ENCODE peak calls at places on chromosomes 1 and 21, in ten cellular contexts. One of them, this sample, is unnamed.

GRCh38 chr1:178579562-178579961 is 66.7 kb downstream of the TEX35 start:
- DNase-seq in RWPE1: no peak
- DNase-seq in tibial nerve: no peak
- DNase-seq in tibial artery: no peak
- DNase-seq in IMR-90: no peak
- DNase-seq in psoas muscle: no peak
- DNase-seq in thoracic aorta: no peak
- DNase-seq in H9: no peak
- DNase-seq in ascending aorta: no peak
- DNase-seq in uterus: no peak
- DNase-seq in this sample: no peak

GRCh38 chr1:12112711-12113161 is 49.6 kb downstream of the TNFRSF8 start:
- DNase-seq in RWPE1: no peak
- DNase-seq in tibial nerve: no peak
- DNase-seq in tibial artery: no peak
- DNase-seq in IMR-90: peak
- DNase-seq in psoas muscle: no peak
- DNase-seq in thoracic aorta: no peak
- DNase-seq in H9: no peak
- DNase-seq in ascending aorta: no peak
- DNase-seq in uterus: no peak
- DNase-seq in this sample: no peak

GRCh38 chr1:115929846-115930245 is 46.5 kb upstream of the SLC22A15 start:
- DNase-seq in RWPE1: peak
- DNase-seq in tibial nerve: no peak
- DNase-seq in tibial artery: no peak
- DNase-seq in IMR-90: peak
- DNase-seq in psoas muscle: no peak
- DNase-seq in thoracic aorta: no peak
- DNase-seq in H9: no peak
- DNase-seq in ascending aorta: no peak
- DNase-seq in uterus: no peak
- DNase-seq in this sample: no peak

GRCh38 chr1:55057956-55058298 is 18.6 kb downstream of the PCSK9 start:
- DNase-seq in RWPE1: no peak
- DNase-seq in tibial nerve: no peak
- DNase-seq in tibial artery: no peak
- DNase-seq in IMR-90: no peak
- DNase-seq in psoas muscle: no peak
- DNase-seq in thoracic aorta: no peak
- DNase-seq in H9: no peak
- DNase-seq in ascending aorta: peak
- DNase-seq in uterus: no peak
- DNase-seq in this sample: no peak

GRCh38 chr1:14297356-14297755 is 301.1 kb upstream of the KAZN start:
- DNase-seq in RWPE1: no peak
- DNase-seq in tibial nerve: no peak
- DNase-seq in tibial artery: no peak
- DNase-seq in IMR-90: no peak
- DNase-seq in psoas muscle: no peak
- DNase-seq in thoracic aorta: no peak
- DNase-seq in H9: no peak
- DNase-seq in ascending aorta: no peak
- DNase-seq in uterus: no peak
- DNase-seq in this sample: no peak

GRCh38 chr1:221636096-221636495 is 105.8 kb downstream of the DUSP10 start:
- DNase-seq in RWPE1: no peak
- DNase-seq in tibial nerve: no peak
- DNase-seq in tibial artery: no peak
- DNase-seq in IMR-90: no peak
- DNase-seq in psoas muscle: no peak
- DNase-seq in thoracic aorta: no peak
- DNase-seq in H9: no peak
- DNase-seq in ascending aorta: no peak
- DNase-seq in uterus: no peak
- DNase-seq in this sample: no peak

GRCh38 chr1:242523282-242523967 is 1.1 kb downstream of the PLD5 start:
- DNase-seq in RWPE1: no peak
- DNase-seq in tibial nerve: no peak
- DNase-seq in tibial artery: no peak
- DNase-seq in IMR-90: no peak
- DNase-seq in psoas muscle: no peak
- DNase-seq in thoracic aorta: no peak
- DNase-seq in H9: peak
- DNase-seq in ascending aorta: no peak
- DNase-seq in uterus: no peak
- DNase-seq in this sample: no peak

GRCh38 chr1:209850342-209850979 is 22.7 kb downstream of the UTP25 start:
- DNase-seq in RWPE1: peak
- DNase-seq in tibial nerve: no peak
- DNase-seq in tibial artery: no peak
- DNase-seq in IMR-90: peak
- DNase-seq in psoas muscle: peak
- DNase-seq in thoracic aorta: no peak
- DNase-seq in H9: peak
- DNase-seq in ascending aorta: no peak
- DNase-seq in uterus: no peak
- DNase-seq in this sample: peak

GRCh38 chr1:7401814-7402547 is 369.1 kb upstream of the VAMP3 start:
- DNase-seq in RWPE1: peak
- DNase-seq in tibial nerve: no peak
- DNase-seq in tibial artery: no peak
- DNase-seq in IMR-90: peak
- DNase-seq in psoas muscle: no peak
- DNase-seq in thoracic aorta: no peak
- DNase-seq in H9: peak
- DNase-seq in ascending aorta: peak
- DNase-seq in uterus: no peak
- DNase-seq in this sample: no peak

GRCh38 chr1:150981177-150981804 is 801 bp upstream of the ANXA9 start:
- DNase-seq in RWPE1: no peak
- DNase-seq in tibial nerve: no peak
- DNase-seq in tibial artery: no peak
- DNase-seq in IMR-90: no peak
- DNase-seq in psoas muscle: no peak
- DNase-seq in thoracic aorta: no peak
- DNase-seq in H9: peak
- DNase-seq in ascending aorta: no peak
- DNase-seq in uterus: peak
- DNase-seq in this sample: no peak

GRCh38 chr21:33751120-33751519 is 108.8 kb downstream of the ITSN1 start:
- DNase-seq in RWPE1: no peak
- DNase-seq in tibial nerve: no peak
- DNase-seq in tibial artery: no peak
- DNase-seq in IMR-90: peak
- DNase-seq in psoas muscle: no peak
- DNase-seq in thoracic aorta: no peak
- DNase-seq in H9: no peak
- DNase-seq in ascending aorta: no peak
- DNase-seq in uterus: no peak
- DNase-seq in this sample: no peak

GRCh38 chr1:58823481-58824010 is 39.7 kb upstream of the JUN start:
- DNase-seq in RWPE1: peak
- DNase-seq in tibial nerve: no peak
- DNase-seq in tibial artery: no peak
- DNase-seq in IMR-90: peak
- DNase-seq in psoas muscle: no peak
- DNase-seq in thoracic aorta: no peak
- DNase-seq in H9: no peak
- DNase-seq in ascending aorta: no peak
- DNase-seq in uterus: no peak
- DNase-seq in this sample: no peak

GRCh38 chr1:30397576-30397975 is 325.8 kb downstream of the MATN1 start:
- DNase-seq in RWPE1: no peak
- DNase-seq in tibial nerve: no peak
- DNase-seq in tibial artery: no peak
- DNase-seq in IMR-90: no peak
- DNase-seq in psoas muscle: no peak
- DNase-seq in thoracic aorta: no peak
- DNase-seq in H9: no peak
- DNase-seq in ascending aorta: no peak
- DNase-seq in uterus: no peak
- DNase-seq in this sample: no peak

GRCh38 chr1:155912056-155912536 is 947 bp upstream of the RIT1 start:
- DNase-seq in RWPE1: no peak
- DNase-seq in tibial nerve: no peak
- DNase-seq in tibial artery: no peak
- DNase-seq in IMR-90: no peak
- DNase-seq in psoas muscle: no peak
- DNase-seq in thoracic aorta: no peak
- DNase-seq in H9: peak
- DNase-seq in ascending aorta: no peak
- DNase-seq in uterus: no peak
- DNase-seq in this sample: no peak

GRCh38 chr1:155911156-155912055 is at the start of gene RIT1:
- DNase-seq in RWPE1: peak
- DNase-seq in tibial nerve: peak
- DNase-seq in tibial artery: peak
- DNase-seq in IMR-90: peak
- DNase-seq in psoas muscle: peak
- DNase-seq in thoracic aorta: peak
- DNase-seq in H9: peak
- DNase-seq in ascending aorta: peak
- DNase-seq in uterus: peak
- DNase-seq in this sample: peak

GRCh38 chr1:155909894-155910293 is 1.3 kb downstream of the RIT1 start:
- DNase-seq in RWPE1: no peak
- DNase-seq in tibial nerve: no peak
- DNase-seq in tibial artery: peak
- DNase-seq in IMR-90: peak
- DNase-seq in psoas muscle: no peak
- DNase-seq in thoracic aorta: no peak
- DNase-seq in H9: no peak
- DNase-seq in ascending aorta: no peak
- DNase-seq in uterus: no peak
- DNase-seq in this sample: no peak

GRCh38 chr1:155913969-155914757 is 3.0 kb upstream of the RIT1 start:
- DNase-seq in RWPE1: no peak
- DNase-seq in tibial nerve: no peak
- DNase-seq in tibial artery: no peak
- DNase-seq in IMR-90: peak
- DNase-seq in psoas muscle: no peak
- DNase-seq in thoracic aorta: no peak
- DNase-seq in H9: no peak
- DNase-seq in ascending aorta: no peak
- DNase-seq in uterus: no peak
- DNase-seq in this sample: no peak

GRCh38 chr1:155910621-155911121 is 478 bp downstream of the RIT1 start:
- DNase-seq in RWPE1: peak
- DNase-seq in tibial nerve: no peak
- DNase-seq in tibial artery: peak
- DNase-seq in IMR-90: peak
- DNase-seq in psoas muscle: no peak
- DNase-seq in thoracic aorta: no peak
- DNase-seq in H9: peak
- DNase-seq in ascending aorta: no peak
- DNase-seq in uterus: no peak
- DNase-seq in this sample: peak
- TF ChIP-seq CTCF in RWPE1: no peak
- TF ChIP-seq CTCF in tibial nerve: no peak
- TF ChIP-seq CTCF in tibial artery: no peak
- TF ChIP-seq CTCF in IMR-90: no peak
- TF ChIP-seq CTCF in psoas muscle: no peak
- TF ChIP-seq CTCF in thoracic aorta: no peak
- TF ChIP-seq CTCF in H9: peak
- TF ChIP-seq CTCF in ascending aorta: no peak
- TF ChIP-seq CTCF in uterus: no peak
- TF ChIP-seq CTCF in this sample: no peak

GRCh38 chr1:17721444-17721843 is 33.7 kb upstream of the ACTL8 start:
- DNase-seq in RWPE1: no peak
- DNase-seq in tibial nerve: no peak
- DNase-seq in tibial artery: no peak
- DNase-seq in IMR-90: no peak
- DNase-seq in psoas muscle: no peak
- DNase-seq in thoracic aorta: no peak
- DNase-seq in H9: no peak
- DNase-seq in ascending aorta: no peak
- DNase-seq in uterus: no peak
- DNase-seq in this sample: no peak
- H3K27ac ChIP-seq in RWPE1: no peak
- H3K27ac ChIP-seq in tibial nerve: no peak
- H3K27ac ChIP-seq in tibial artery: no peak
- H3K27ac ChIP-seq in IMR-90: no peak
- H3K27ac ChIP-seq in psoas muscle: no peak
- H3K27ac ChIP-seq in thoracic aorta: no peak
- H3K27ac ChIP-seq in H9: no peak
- H3K27ac ChIP-seq in ascending aorta: no peak
- H3K27ac ChIP-seq in uterus: no peak
- H3K27ac ChIP-seq in this sample: no peak

DNA sequence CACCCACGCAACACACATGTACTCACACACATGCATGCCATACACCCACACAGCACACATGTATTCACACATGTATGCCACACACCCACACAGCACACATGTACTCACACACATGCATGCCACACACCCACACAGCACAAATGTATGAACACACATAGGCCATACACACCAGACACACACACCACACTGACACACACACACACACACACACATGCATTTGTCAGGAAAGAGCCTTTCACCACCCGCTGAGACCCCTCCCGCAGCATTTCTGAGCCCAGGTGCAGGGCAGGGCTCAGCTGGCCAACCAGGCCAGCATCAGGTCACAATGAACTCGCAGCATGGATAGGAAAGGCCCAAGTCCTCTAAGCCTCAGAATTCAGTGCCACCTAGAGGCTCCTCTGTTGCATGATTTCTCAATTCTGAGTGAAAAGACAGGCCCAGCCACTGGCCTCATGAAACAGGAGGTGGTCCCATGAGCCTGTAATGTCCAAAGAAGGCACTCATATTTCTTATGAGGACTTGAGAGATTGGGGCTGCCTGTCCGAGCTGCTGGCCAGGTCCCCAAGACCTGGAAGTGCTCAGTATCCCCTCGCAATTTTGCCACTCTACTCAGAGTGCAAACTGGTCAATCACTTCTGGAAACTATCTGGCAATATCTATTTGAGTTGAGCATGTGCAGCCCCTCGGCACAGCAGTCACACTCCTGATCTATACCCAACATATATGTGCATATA is 57.3 kb downstream of the PSMG1 start:
- DNase-seq in RWPE1: peak
- DNase-seq in tibial nerve: peak
- DNase-seq in tibial artery: peak
- DNase-seq in IMR-90: peak
- DNase-seq in psoas muscle: no peak
- DNase-seq in thoracic aorta: no peak
- DNase-seq in H9: peak
- DNase-seq in ascending aorta: peak
- DNase-seq in uterus: no peak
- DNase-seq in this sample: no peak
- TF ChIP-seq CTCF in RWPE1: peak
- TF ChIP-seq CTCF in tibial nerve: peak
- TF ChIP-seq CTCF in tibial artery: peak
- TF ChIP-seq CTCF in IMR-90: peak
- TF ChIP-seq CTCF in psoas muscle: peak
- TF ChIP-seq CTCF in thoracic aorta: peak
- TF ChIP-seq CTCF in H9: peak
- TF ChIP-seq CTCF in ascending aorta: peak
- TF ChIP-seq CTCF in uterus: peak
- TF ChIP-seq CTCF in this sample: peak

DNA sequence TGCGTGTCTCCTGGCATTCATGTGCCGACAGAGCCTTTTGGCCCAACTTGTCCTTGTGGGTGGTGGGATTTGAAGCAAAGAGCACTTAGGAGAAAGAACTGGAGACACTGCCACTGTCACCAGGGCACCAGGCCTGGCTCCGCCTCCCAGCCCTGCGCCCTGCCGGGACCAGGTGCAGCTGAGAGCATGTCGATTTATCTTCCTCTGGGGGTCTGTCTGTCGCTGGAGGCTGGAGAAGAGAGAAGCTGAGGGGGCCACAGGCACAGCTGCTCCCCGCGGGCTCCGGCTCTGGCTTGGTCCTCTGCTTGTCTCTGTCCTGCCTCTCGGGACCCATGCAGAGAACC is 28.2 kb downstream of the PCNT start:
- DNase-seq in RWPE1: no peak
- DNase-seq in tibial nerve: no peak
- DNase-seq in tibial artery: no peak
- DNase-seq in IMR-90: no peak
- DNase-seq in psoas muscle: no peak
- DNase-seq in thoracic aorta: no peak
- DNase-seq in H9: no peak
- DNase-seq in ascending aorta: no peak
- DNase-seq in uterus: no peak
- DNase-seq in this sample: no peak
- H3K27ac ChIP-seq in RWPE1: no peak
- H3K27ac ChIP-seq in tibial nerve: no peak
- H3K27ac ChIP-seq in tibial artery: no peak
- H3K27ac ChIP-seq in IMR-90: no peak
- H3K27ac ChIP-seq in psoas muscle: peak
- H3K27ac ChIP-seq in thoracic aorta: no peak
- H3K27ac ChIP-seq in H9: no peak
- H3K27ac ChIP-seq in ascending aorta: no peak
- H3K27ac ChIP-seq in uterus: no peak
- H3K27ac ChIP-seq in this sample: no peak

This sample was measured in dorsolateral prefrontal cortex.